ENCODE peak calls at places on chromosomes 5 and 9, in seven cellular contexts. R is right lobe of liver, F is A549, W is ovary, Y is Peyer's patch, X is testis, T is K562. Q is an unnamed sample.

GRCh38 chr5:22577006-22577405 is 276.1 kb downstream of the CDH12 start:
- DNase-seq in T (no peak), Y (no peak), R (no peak), X (no peak), F (no peak), W (no peak), Q (no peak)

GRCh38 chr9:85112376-85112775 is 442.8 kb downstream of the NTRK2 start:
- DNase-seq in X (no peak), W (no peak), Y (no peak), R (no peak), F (no peak), T (no peak), Q (no peak)

GRCh38 chr5:40685191-40685590 is 5.5 kb downstream of the PTGER4 start:
- DNase-seq in F (no peak), W (no peak), Y (no peak), X (no peak), T (no peak), R (no peak), Q (no peak)

GRCh38 chr9:31137850-31138160 is 1246.6 kb upstream of the ACO1 start:
- DNase-seq in Y (no peak), T (no peak), R (no peak), X (no peak), W (no peak), F (no peak), Q (no peak)

GRCh38 chr5:6732634-6733410 is 19.6 kb downstream of the TENT4A start:
- DNase-seq in T (no peak), R (no peak), Y (no peak), X (peak; percentile 59), W (no peak), F (no peak), Q (peak; percentile 74)

GRCh38 chr5:141677415-141677814 is 4.6 kb downstream of the ARAP3 start:
- DNase-seq in F (no peak), X (no peak), Y (no peak), W (no peak), R (no peak), T (peak; percentile 51), Q (no peak)

GRCh38 chr5:95417971-95418370 is 26.8 kb downstream of the FAM81B start:
- DNase-seq in R (no peak), F (peak; percentile 13), W (no peak), T (no peak), X (no peak), Y (no peak), Q (no peak)

GRCh38 chr5:13378073-13378472 is 566.4 kb downstream of the DNAH5 start:
- DNase-seq in T (no peak), R (no peak), F (no peak), W (no peak), X (no peak), Y (no peak), Q (no peak)

GRCh38 chr9:131732061-131732526 is 7.8 kb downstream of the RAPGEF1 start:
- DNase-seq in F (no peak), W (no peak), Y (no peak), R (peak; percentile 83), X (no peak), T (no peak), Q (peak; percentile 94)
- H3K4me1 ChIP-seq in F (peaks cover 86% of the 10 kb centered on the region), W (peaks cover 13% of the 10 kb centered on the region), Y (peaks cover 41% of the 10 kb centered on the region), R (peaks cover 74% of the 10 kb centered on the region), X (peaks cover 22% of the 10 kb centered on the region), T (peaks cover 9% of the 10 kb centered on the region), Q (peaks cover 82% of the 10 kb centered on the region)

GRCh38 chr5:178145965-178146820 is 7.5 kb downstream of the NHP2 start:
- DNase-seq in Y (peak; percentile 87), X (peak; percentile 75), R (peak; percentile 73), F (peak; percentile 75), T (peak; percentile 64), W (peak; percentile 47), Q (no peak)
- TF ChIP-seq POLR2A in Y (no peak), X (no peak), R (no peak), F (no peak), T (peak; percentile 35), W (no peak), Q (no peak)

DNA sequence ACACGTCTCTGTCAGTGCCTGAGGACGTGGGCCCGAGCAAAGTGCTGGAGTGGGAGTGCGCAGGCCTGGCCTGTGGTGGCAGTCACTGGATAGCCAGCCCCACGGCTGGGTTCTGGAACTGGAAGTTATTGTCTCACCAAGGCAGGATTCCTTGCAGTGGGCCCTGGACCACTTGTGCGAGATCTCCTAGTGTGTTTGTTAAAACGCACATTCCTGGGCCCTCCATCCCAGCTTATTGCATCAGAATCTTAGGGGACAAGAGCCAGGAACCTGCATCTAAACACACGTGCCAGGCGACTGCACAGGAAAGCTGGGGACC is 26.9 kb downstream of the PTPA start:
- DNase-seq in X (no peak), T (no peak), W (no peak), F (no peak), R (no peak), Y (no peak), Q (no peak)
- H3K27ac ChIP-seq in X (peak overlapping the region; percentile 96), T (no peak overlapping the region), W (peak overlapping the region; percentile 79), F (peak overlapping the region; percentile 99), R (peak overlapping the region; percentile 99), Y (peak overlapping the region; percentile 98), Q (peak overlapping the region; percentile 99)

GRCh38 chr5:56638061-56638621 is 177.2 kb upstream of the MAP3K1 start:
- DNase-seq in T (no peak), W (no peak), R (no peak), X (no peak), Y (no peak), F (peak; percentile 56), Q (no peak)

GRCh38 chr5:56639491-56639890 is 175.9 kb upstream of the MAP3K1 start:
- DNase-seq in Y (no peak), F (no peak), W (no peak), T (no peak), R (no peak), X (no peak), Q (no peak)

GRCh38 chr5:56641635-56642255 is 173.6 kb upstream of the MAP3K1 start:
- DNase-seq in T (no peak), W (no peak), Y (no peak), X (no peak), R (no peak), F (no peak), Q (no peak)

GRCh38 chr5:56638768-56639238 is 176.5 kb upstream of the MAP3K1 start:
- DNase-seq in R (no peak), T (no peak), W (no peak), Y (no peak), F (no peak), X (no peak), Q (no peak)

DNA sequence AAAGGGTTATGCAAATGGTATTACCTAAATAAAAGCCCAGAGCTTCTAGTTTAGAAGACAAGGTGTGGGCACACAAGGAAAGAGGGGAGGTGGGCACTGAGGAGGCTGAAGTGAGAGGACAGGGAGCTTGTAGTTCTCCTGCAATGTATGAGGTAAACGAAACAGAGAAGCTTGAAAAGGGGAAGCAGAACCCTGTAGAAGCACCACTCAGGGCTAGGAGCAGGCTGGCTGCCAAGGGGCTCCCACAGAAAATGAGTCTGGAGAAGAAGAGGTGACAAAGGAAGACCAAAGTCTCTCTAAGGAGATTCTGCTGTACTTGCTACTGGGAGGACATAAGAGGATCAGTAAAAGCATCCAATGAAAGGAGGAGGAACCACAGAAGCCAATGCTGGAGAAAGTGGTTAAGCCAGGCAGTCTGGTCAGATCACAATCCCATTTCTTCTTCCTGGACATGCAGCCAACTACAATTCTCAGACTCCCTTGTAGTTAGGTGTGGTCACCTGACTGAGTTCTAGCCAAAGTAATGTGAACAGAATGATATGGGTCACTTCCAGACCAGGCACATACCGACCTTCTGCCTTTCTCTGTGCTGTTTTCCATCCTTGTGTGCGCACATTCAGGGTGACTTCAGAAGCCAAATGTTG is 174.5 kb upstream of the MAP3K1 start:
- DNase-seq in X (no peak), T (no peak), Y (peak; percentile 22), F (no peak), R (no peak), W (no peak), Q (peak; percentile 69)
- H3K4me1 ChIP-seq in X (peaks cover 10% of the 10 kb centered on the region), T (no peaks in the 10 kb centered on the region), Y (no peaks in the 10 kb centered on the region), F (peaks cover 39% of the 10 kb centered on the region), R (peaks cover 14% of the 10 kb centered on the region), W (no peaks in the 10 kb centered on the region), Q (no peaks in the 10 kb centered on the region)

GRCh38 chr9:4679268-4680177 is at the start of gene CDC37L1:
- DNase-seq in X (peak; percentile 98), R (peak; percentile 99), F (peak; percentile 97), Y (peak; percentile 99), T (peak; percentile 85), W (peak; percentile 99), Q (peak; percentile 99)
- TF ChIP-seq POLR2A in X (peak; percentile 94), R (peak; percentile 99), F (peak; percentile 94), Y (peak; percentile 97), T (peak; percentile 91), W (peak; percentile 98), Q (peak; percentile 95)

Q was measured in sigmoid colon.